ENCODE peak calls at places on chromosomes 12 and 14, in five cellular contexts. Q, J, V, C and S are unnamed samples.

GRCh38 chr14:72898448-72898847 is 4.5 kb upstream of the DPF3 start:
- DNase-seq in J (no peak), V (no peak), Q (no peak), C (no peak), S (no peak)

GRCh38 chr14:39175445-39176262 is 600 bp downstream of the PNN start:
- DNase-seq in J (peak; percentile 41), Q (no peak), V (peak; percentile 72), C (peak; percentile 66), S (peak; percentile 54)

GRCh38 chr12:121986494-121987245 is 35.0 kb upstream of the BCL7A start:
- DNase-seq in J (no peak), Q (no peak), C (no peak), V (no peak), S (no peak)

GRCh38 chr14:94650806-94651805 is 38.9 kb downstream of the SERPINA3 start:
- DNase-seq in C (no peak), J (no peak), V (peak; percentile 64), Q (no peak), S (no peak)

GRCh38 chr14:95208598-95208997 is 51.3 kb upstream of the DICER1 start:
- DNase-seq in Q (no peak), V (no peak), J (no peak), C (no peak), S (no peak)

GRCh38 chr12:50589650-50590435 is 85.1 kb downstream of the DIP2B start:
- DNase-seq in J (no peak), C (no peak), V (no peak), Q (no peak), S (peak; percentile 21)

GRCh38 chr12:71938728-71939385 is at the start of gene TPH2:
- DNase-seq in Q (peak; percentile 36), C (no peak), V (peak; percentile 28), J (peak; percentile 11), S (peak; percentile 79)

GRCh38 chr12:62763319-62763718 is 171.6 kb downstream of the PPM1H start:
- DNase-seq in V (no peak), J (no peak), C (no peak), Q (no peak), S (no peak)

GRCh38 chr12:52528641-52529143 is 8.5 kb upstream of the KRT5 start:
- DNase-seq in J (no peak), V (no peak), C (no peak), Q (no peak), S (no peak)

GRCh38 chr14:105092912-105093425 is 27.7 kb upstream of the GPR132 start:
- DNase-seq in J (peak; percentile 37), C (peak; percentile 82), Q (peak; percentile 75), V (peak; percentile 89), S (no peak)

GRCh38 chr14:51219473-51220448 is 20.3 kb upstream of the TMX1 start:
- DNase-seq in V (no peak), J (no peak), Q (no peak), C (no peak), S (no peak)

GRCh38 chr12:111430418-111431353 is 25.0 kb downstream of the SH2B3 start:
- DNase-seq in C (peak; percentile 47), J (peak; percentile 77), V (no peak), Q (no peak), S (no peak)

GRCh38 chr14:89241265-89241664 is 175.8 kb downstream of the FOXN3 start:
- DNase-seq in V (no peak), Q (no peak), C (no peak), J (no peak), S (no peak)

GRCh38 chr12:57888407-57889157 is 42.1 kb upstream of the CTDSP2 start:
- DNase-seq in Q (peak; percentile 37), J (no peak), C (peak; percentile 89), V (no peak), S (no peak)

GRCh38 chr12:26736563-26737486 is 96.2 kb downstream of the ITPR2 start:
- DNase-seq in Q (no peak), J (no peak), V (no peak), C (no peak), S (no peak)

GRCh38 chr12:81255947-81256346 is 178.1 kb downstream of the ACSS3 start:
- DNase-seq in Q (no peak), V (no peak), C (no peak), J (no peak), S (no peak)

GRCh38 chr12:69881771-69882170 is 56.7 kb downstream of the MYRFL start:
- DNase-seq in V (no peak), C (no peak), Q (no peak), J (no peak), S (no peak)

GRCh38 chr12:132117558-132117875 is 26.6 kb downstream of the DDX51 start:
- DNase-seq in C (no peak), V (no peak), J (no peak), Q (no peak), S (peak; percentile 70)

GRCh38 chr12:31234955-31235867 is 90.7 kb downstream of the SINHCAF start:
- DNase-seq in V (no peak), C (no peak), Q (peak; percentile 40), J (no peak), S (peak; percentile 47)

GRCh38 chr12:62848418-62848817 is 86.5 kb downstream of the PPM1H start:
- DNase-seq in J (no peak), V (no peak), C (no peak), Q (no peak), S (no peak)

GRCh38 chr14:25032092-25032784 is 17.7 kb downstream of the STXBP6 start:
- DNase-seq in Q (no peak), V (no peak), J (no peak), C (no peak), S (peak; percentile 40)

GRCh38 chr12:100414756-100415155 is 57.9 kb downstream of the SLC17A8 start:
- DNase-seq in V (no peak), J (no peak), Q (no peak), C (no peak), S (no peak)

GRCh38 chr14:105218611-105219010 is 29.7 kb upstream of the BTBD6 start:
- DNase-seq in V (no peak), Q (no peak), C (no peak), J (no peak), S (no peak)

GRCh38 chr12:124605869-124606774 is 38.7 kb upstream of the NCOR2 start:
- DNase-seq in V (peak; percentile 23), J (no peak), Q (no peak), C (no peak), S (no peak)